ENCODE peak calls at places on chromosome 11, in four cellular contexts. K is HS-27A, J is HuH-7, F is Caki2. O is an unnamed sample.

GRCh38 chr11:46210133-46210636 is 67.3 kb upstream of the CREB3L1 start:
- DNase-seq in F (no peak), J (no peak), K (peak), O (peak)

GRCh38 chr11:67202045-67202444 is 64.2 kb upstream of the GRK2 start:
- DNase-seq in K (no peak), F (no peak), J (no peak), O (no peak)

GRCh38 chr11:19829109-19829790 is 116.6 kb downstream of the NAV2 start:
- DNase-seq in F (no peak), K (no peak), J (no peak), O (no peak)

GRCh38 chr11:15668718-15669117 is 554.0 kb downstream of the INSC start:
- DNase-seq in K (no peak), F (no peak), J (no peak), O (no peak)

GRCh38 chr11:2667940-2668339 is 31.9 kb downstream of the KCNQ1OT1 start:
- DNase-seq in K (no peak), F (no peak), J (no peak), O (no peak)

GRCh38 chr11:61068581-61068980 is 33.7 kb upstream of the CD5 start:
- DNase-seq in J (no peak), F (no peak), K (no peak), O (no peak)

GRCh38 chr11:64291746-64292457 is 800 bp downstream of the KCNK4 start:
- DNase-seq in J (no peak), K (no peak), F (no peak), O (no peak)

GRCh38 chr11:28384418-28384817 is 276.2 kb downstream of the METTL15 start:
- DNase-seq in K (peak), F (peak), J (no peak), O (no peak)

GRCh38 chr11:125402436-125402835 is 93.6 kb downstream of the FEZ1 start:
- DNase-seq in K (no peak), J (no peak), F (peak), O (no peak)

GRCh38 chr11:71251761-71252433 is 480 bp downstream of the SHANK2 start:
- DNase-seq in J (peak), K (no peak), F (peak), O (no peak)

O was measured in Panc1.